ENCODE peak calls at places on chromosomes 6 and 20, in four cellular contexts. S is GDM1; D is T follicular helper cell; Y is stimulated activated naive CD8-positive, alpha-beta T cell treated with anti-CD3 and anti-CD28 coated beads, Interleukin-15, amount 100 ng/mL, for 72 hours. G is an unnamed sample.

GRCh38 chr20:24634855-24635254 is 165.4 kb downstream of the SYNDIG1 start:
- DNase-seq in Y (no peak), S (peak; percentile 66), D (no peak), G (no peak)

GRCh38 chr6:129269076-129269475 is 386.1 kb downstream of the LAMA2 start:
- DNase-seq in S (no peak), D (no peak), Y (no peak), G (no peak)

GRCh38 chr20:14673164-14673563 is 335.8 kb upstream of the FLRT3 start:
- DNase-seq in S (no peak), Y (no peak), D (no peak), G (no peak)

GRCh38 chr6:26183581-26184408 is 96.6 kb downstream of the HFE start:
- DNase-seq in D (peak; percentile 27), S (no peak), Y (peak; percentile 87), G (no peak)

GRCh38 chr20:5080384-5080877 is 39.3 kb downstream of the PCNA start:
- DNase-seq in D (no peak), Y (no peak), S (peak; percentile 85), G (no peak)

GRCh38 chr6:134230940-134231339 is 87.0 kb downstream of the SGK1 start:
- DNase-seq in Y (no peak), S (no peak), D (no peak), G (no peak)

GRCh38 chr20:43843965-43844660 is 70.5 kb upstream of the TOX2 start:
- DNase-seq in Y (no peak), D (no peak), S (no peak), G (no peak)

GRCh38 chr20:7151666-7152065 is 384.2 kb downstream of the BMP2 start:
- DNase-seq in S (no peak), D (no peak), Y (no peak), G (no peak)

GRCh38 chr6:125781307-125781868 is 9.4 kb upstream of the NCOA7 start:
- DNase-seq in D (peak; percentile 45), Y (no peak), S (no peak), G (peak; percentile 18)

GRCh38 chr6:106223300-106223930 is 102.1 kb downstream of the ATG5 start:
- DNase-seq in D (peak; percentile 61), Y (peak; percentile 68), S (peak; percentile 16), G (no peak)

GRCh38 chr6:28258877-28259777 is at the start of gene NKAPL:
- DNase-seq in S (no peak), D (no peak), Y (peak; percentile 71), G (no peak)

GRCh38 chr6:17884501-17885039 is 102.9 kb downstream of the KIF13A start:
- DNase-seq in D (no peak), S (peak; percentile 31), Y (peak; percentile 18), G (no peak)

G was measured in NCI-H2107.